ENCODE peak calls at places on chromosomes 4 and X, in eight cellular contexts. W is effector CD4-positive, alpha-beta T cell; P is NCI-H1694 treated with DMSO at 0.1 percent for 48 hours; R is naive thymus-derived CD4-positive, alpha-beta T cell; G is A673; F is HS-27A; L is iris pigment epithelial cell; T is fibroblast of mammary gland. I is an unnamed sample.
A peak's percentile ranks its signal among the peaks of the same experiment; 100 is the strongest.

GRCh38 chrX:76148753-76149152 is 24.1 kb upstream of the PBDC1 start:
- DNase-seq in W (peak; percentile 45), P (peak; percentile 14), R (no peak), G (peak; percentile 59), F (peak; percentile 15), L (peak; percentile 39), T (peak; percentile 43), I (peak; percentile 44)

GRCh38 chrX:22105231-22105630 is 73.1 kb downstream of the PHEX start:
- DNase-seq in W (no peak), P (no peak), R (no peak), G (peak; percentile 18), F (no peak), L (no peak), T (peak; percentile 91), I (peak; percentile 47)

GRCh38 chrX:87409113-87409841 is 108.3 kb upstream of the KLHL4 start:
- DNase-seq in W (no peak), P (no peak), R (no peak), G (no peak), F (peak; percentile 2), L (peak; percentile 90), T (peak; percentile 89), I (peak; percentile 95)

GRCh38 chr4:7195138-7195510 is 2.8 kb downstream of the SORCS2 start:
- DNase-seq in W (no peak), P (no peak), R (no peak), G (no peak), F (no peak), L (no peak), T (no peak), I (no peak)

GRCh38 chr4:84862064-84862463 is 104.4 kb downstream of the WDFY3 start:
- DNase-seq in W (no peak), P (no peak), R (no peak), G (no peak), F (no peak), L (no peak), T (no peak), I (no peak)

GRCh38 chr4:121764702-121765367 is at the start of gene SMIM43:
- DNase-seq in W (no peak), P (no peak), R (no peak), G (peak; percentile 34), F (no peak), L (no peak), T (no peak), I (peak; percentile 28)

GRCh38 chrX:101977091-101977490 is 45.3 kb upstream of the ZMAT1 start:
- DNase-seq in W (no peak), P (no peak), R (no peak), G (no peak), F (peak; percentile 42), L (no peak), T (no peak), I (no peak)

GRCh38 chrX:77900688-77901087 is 1.4 kb downstream of the COX7B start:
- DNase-seq in W (no peak), P (no peak), R (no peak), G (no peak), F (no peak), L (no peak), T (peak; percentile 28), I (peak; percentile 14)

GRCh38 chrX:13252726-13253125 is 67.1 kb downstream of the ATXN3L start:
- DNase-seq in W (no peak), P (no peak), R (no peak), G (no peak), F (no peak), L (no peak), T (peak; percentile 33), I (no peak)

GRCh38 chr4:152534541-152535231 is 1.2 kb downstream of the FBXW7 start:
- DNase-seq in W (peak; percentile 46), P (no peak), R (peak; percentile 40), G (peak; percentile 58), F (peak; percentile 7), L (peak; percentile 36), T (no peak), I (peak; percentile 31)

GRCh38 chr4:155559915-155560314 is 106.7 kb upstream of the GUCY1A1 start:
- DNase-seq in W (no peak), P (no peak), R (no peak), G (no peak), F (no peak), L (peak; percentile 88), T (peak; percentile 68), I (peak; percentile 43)

GRCh38 chr4:23279377-23279988 is 586.7 kb downstream of the GBA3 start:
- DNase-seq in W (no peak), P (no peak), R (no peak), G (no peak), F (no peak), L (no peak), T (peak; percentile 0), I (peak; percentile 13)

GRCh38 chr4:185383451-185383850 is 12.3 kb downstream of the LRP2BP start:
- DNase-seq in W (no peak), P (no peak), R (no peak), G (no peak), F (no peak), L (no peak), T (no peak), I (no peak)

GRCh38 chr4:31234494-31234893 is 514.3 kb downstream of the PCDH7 start:
- DNase-seq in W (no peak), P (no peak), R (no peak), G (no peak), F (no peak), L (peak; percentile 3), T (no peak), I (no peak)

GRCh38 chr4:156933633-156934258 is 37.9 kb downstream of the PDGFC start:
- DNase-seq in W (no peak), P (no peak), R (no peak), G (no peak), F (peak; percentile 66), L (peak; percentile 85), T (peak; percentile 89), I (peak; percentile 49)

GRCh38 chr4:54089875-54090274 is 10.1 kb upstream of the GSX2 start:
- DNase-seq in W (no peak), P (no peak), R (no peak), G (no peak), F (no peak), L (no peak), T (no peak), I (no peak)

GRCh38 chr4:38290360-38290759 is 330.2 kb downstream of the PTTG2 start:
- DNase-seq in W (no peak), P (no peak), R (no peak), G (peak; percentile 71), F (no peak), L (peak; percentile 67), T (peak; percentile 18), I (peak; percentile 70)

GRCh38 chr4:146382194-146382593 is 139.5 kb downstream of the SLC10A7 start:
- DNase-seq in W (no peak), P (no peak), R (no peak), G (no peak), F (no peak), L (no peak), T (no peak), I (no peak)

GRCh38 chr4:82097504-82097903 is 276.3 kb downstream of the HNRNPD start:
- DNase-seq in W (no peak), P (peak; percentile 39), R (no peak), G (no peak), F (no peak), L (no peak), T (peak; percentile 15), I (no peak)

GRCh38 chr4:157664726-157665125 is 444.2 kb downstream of the GRIA2 start:
- DNase-seq in W (no peak), P (no peak), R (no peak), G (no peak), F (peak; percentile 41), L (peak; percentile 51), T (peak; percentile 83), I (peak; percentile 69)

GRCh38 chr4:1933700-1934099 is 62.5 kb downstream of the NSD2 start:
- DNase-seq in W (no peak), P (no peak), R (no peak), G (no peak), F (no peak), L (no peak), T (no peak), I (no peak)

GRCh38 chr4:61210186-61210939 is 10.2 kb downstream of the ADGRL3 start:
- DNase-seq in W (no peak), P (no peak), R (no peak), G (no peak), F (no peak), L (no peak), T (no peak), I (no peak)

GRCh38 chr4:54363037-54363436 is 133.9 kb downstream of the PDGFRA start:
- DNase-seq in W (no peak), P (no peak), R (no peak), G (no peak), F (no peak), L (no peak), T (no peak), I (no peak)

GRCh38 chr4:41319553-41319952 is 62.8 kb downstream of the UCHL1 start:
- DNase-seq in W (no peak), P (no peak), R (no peak), G (no peak), F (no peak), L (peak; percentile 59), T (no peak), I (no peak)

GRCh38 chrX:132413459-132413858 is 75.4 kb downstream of the MBNL3 start:
- DNase-seq in W (no peak), P (no peak), R (no peak), G (no peak), F (no peak), L (no peak), T (no peak), I (no peak)

GRCh38 chrX:50470103-50471031 is at the start of gene DGKK:
- DNase-seq in W (no peak), P (no peak), R (no peak), G (peak; percentile 59), F (no peak), L (no peak), T (no peak), I (no peak)